ENCODE peak calls at places on chromosomes 13 and 19, in seven cellular contexts. E, Z, I, T, C, G and F are unnamed samples.

GRCh38 chr13:32427852-32428580 is at the start of gene N4BP2L1:
- DNase-seq in Z (peak), C (peak), G (peak), I (peak), T (peak), E (peak), F (peak)

GRCh38 chr13:110866491-110867170 is 48.2 kb downstream of the ANKRD10 start:
- DNase-seq in T (no peak), Z (no peak), G (no peak), E (no peak), C (no peak), I (no peak), F (no peak)

GRCh38 chr13:113116871-113117271 is 5.7 kb upstream of the F10 start:
- DNase-seq in G (no peak), E (no peak), Z (no peak), T (no peak), C (no peak), I (no peak), F (no peak)

GRCh38 chr19:55465460-55466245 is 1.1 kb upstream of the C19orf85 start:
- DNase-seq in G (no peak), E (no peak), I (no peak), T (no peak), C (no peak), Z (no peak), F (no peak)

GRCh38 chr13:28574617-28575142 is 79.8 kb upstream of the FLT1 start:
- DNase-seq in I (no peak), Z (peak), E (no peak), T (peak), G (no peak), C (no peak), F (peak)

GRCh38 chr13:42354246-42355117 is 82.5 kb downstream of the AKAP11 start:
- DNase-seq in Z (peak), T (peak), E (peak), C (peak), G (no peak), I (no peak), F (peak)

GRCh38 chr13:22883961-22884360 is 296.8 kb upstream of the SGCG start:
- DNase-seq in I (no peak), T (no peak), G (no peak), C (no peak), E (no peak), Z (no peak), F (no peak)

GRCh38 chr19:46670874-46671273 is 9.9 kb upstream of the DACT3 start:
- DNase-seq in I (no peak), G (no peak), E (no peak), C (no peak), Z (no peak), T (no peak), F (no peak)